ENCODE peak calls at places on chromosomes 1 and 21, in seven cellular contexts. V, H, T, S, N, C and B are unnamed samples.

GRCh38 chr1:155069551-155070391 is 6.2 kb downstream of the EFNA4 start:
- DNase-seq in V (no peak), H (no peak), T (no peak), S (no peak), N (peak), C (no peak), B (no peak)

GRCh38 chr1:27526569-27527222 is 36.7 kb upstream of the WASF2 start:
- DNase-seq in V (no peak), H (no peak), T (no peak), S (peak), N (peak), C (no peak), B (no peak)

GRCh38 chr21:14572206-14572780 is 26.2 kb upstream of the SAMSN1 start:
- DNase-seq in V (no peak), H (no peak), T (no peak), S (no peak), N (no peak), C (no peak), B (no peak)

GRCh38 chr1:221636096-221636495 is 105.8 kb downstream of the DUSP10 start:
- DNase-seq in V (no peak), H (no peak), T (no peak), S (no peak), N (no peak), C (no peak), B (no peak)

GRCh38 chr1:46455951-46456350 is 33.7 kb upstream of the DMBX1 start:
- DNase-seq in V (no peak), H (no peak), T (no peak), S (no peak), N (peak), C (no peak), B (no peak)

GRCh38 chr1:84740050-84740714 is 49.9 kb upstream of the SSX2IP start:
- DNase-seq in V (no peak), H (no peak), T (no peak), S (no peak), N (no peak), C (no peak), B (no peak)

GRCh38 chr1:64320899-64321624 is 117.6 kb downstream of the UBE2U start:
- DNase-seq in V (no peak), H (no peak), T (no peak), S (no peak), N (no peak), C (no peak), B (no peak)

GRCh38 chr21:26686705-26687104 is 113.6 kb upstream of the CYYR1 start:
- DNase-seq in V (no peak), H (no peak), T (no peak), S (no peak), N (no peak), C (no peak), B (no peak)

GRCh38 chr1:112960381-112960780 is 4.4 kb upstream of the SLC16A1 start:
- DNase-seq in V (no peak), H (no peak), T (no peak), S (no peak), N (no peak), C (no peak), B (no peak)

GRCh38 chr1:177495878-177496277 is 325.1 kb downstream of the BRINP2 start:
- DNase-seq in V (no peak), H (no peak), T (no peak), S (peak), N (no peak), C (no peak), B (no peak)

GRCh38 chr1:64651841-64652240 is 93.0 kb upstream of the RAVER2 start:
- DNase-seq in V (no peak), H (no peak), T (no peak), S (no peak), N (no peak), C (no peak), B (no peak)

GRCh38 chr1:230113605-230114241 is 46.7 kb downstream of the GALNT2 start:
- DNase-seq in V (no peak), H (no peak), T (peak), S (peak), N (no peak), C (no peak), B (no peak)

GRCh38 chr1:62209931-62210595 is 15.4 kb downstream of the L1TD1 start:
- DNase-seq in V (no peak), H (no peak), T (no peak), S (no peak), N (no peak), C (no peak), B (no peak)

GRCh38 chr1:229430761-229431269 is 3.1 kb downstream of the ACTA1 start:
- DNase-seq in V (peak), H (no peak), T (peak), S (peak), N (no peak), C (no peak), B (no peak)

GRCh38 chr1:64856564-64856963 is 109.8 kb downstream of the JAK1 start:
- DNase-seq in V (no peak), H (no peak), T (no peak), S (peak), N (no peak), C (no peak), B (no peak)

GRCh38 chr21:26751305-26751704 is 93.9 kb downstream of the ADAMTS1 start:
- DNase-seq in V (no peak), H (no peak), T (no peak), S (no peak), N (no peak), C (no peak), B (no peak)

GRCh38 chr1:26537951-26538352 is 8.4 kb downstream of the RPS6KA1 start:
- DNase-seq in V (no peak), H (peak), T (peak), S (peak), N (peak), C (no peak), B (no peak)

GRCh38 chr21:40622531-40622930 is 224.4 kb downstream of the DSCAM start:
- DNase-seq in V (no peak), H (no peak), T (no peak), S (no peak), N (peak), C (no peak), B (no peak)

GRCh38 chr1:179164494-179164893 is 65.0 kb downstream of the ABL2 start:
- DNase-seq in V (no peak), H (no peak), T (no peak), S (peak), N (no peak), C (no peak), B (no peak)

GRCh38 chr21:43209575-43210453 is 41.0 kb downstream of the CRYAA start:
- DNase-seq in V (peak), H (peak), T (no peak), S (peak), N (no peak), C (no peak), B (no peak)

GRCh38 chr1:206715120-206715519 is 30.4 kb downstream of the MAPKAPK2 start:
- DNase-seq in V (no peak), H (no peak), T (no peak), S (no peak), N (no peak), C (no peak), B (no peak)